ENCODE peak calls at places on chromosomes 5 and 9, in ten cellular contexts. M is pancreas, U is ovary, L is K562, G is tibial artery, F is psoas muscle, K is gastrocnemius medialis, Q is fibroblast of lung, H is SK-N-SH, W is A549. J is an unnamed sample.

GRCh38 chr5:40333459-40334241 is 346.1 kb upstream of the PTGER4 start:
- DNase-seq in L (no peak), K (no peak), F (no peak), Q (peak; percentile 8), U (no peak), W (no peak), G (no peak), H (no peak), M (no peak), J (no peak)

GRCh38 chr5:58715997-58716656 is 133.3 kb downstream of the RAB3C start:
- DNase-seq in K (no peak), F (no peak), U (no peak), M (no peak), H (no peak), Q (no peak), L (no peak), W (no peak), G (no peak), J (no peak)

GRCh38 chr9:97545507-97545906 is 44.0 kb downstream of the TMOD1 start:
- DNase-seq in W (no peak), M (no peak), Q (no peak), F (no peak), H (no peak), G (no peak), K (peak; percentile 36), L (no peak), U (no peak), J (no peak)

GRCh38 chr9:97853844-97854695 is 1.0 kb downstream of the FOXE1 start:
- DNase-seq in L (no peak), K (no peak), H (peak; percentile 78), Q (peak; percentile 28), W (peak; percentile 41), M (no peak), F (no peak), U (no peak), G (no peak), J (no peak)

GRCh38 chr5:171707441-171707790 is 78.2 kb upstream of the SMIM23 start:
- DNase-seq in W (no peak), H (no peak), K (no peak), L (no peak), M (no peak), F (no peak), Q (no peak), U (no peak), G (no peak), J (no peak)

GRCh38 chr5:751496-751895 is 33.0 kb downstream of the ZDHHC11B start:
- DNase-seq in K (no peak), G (no peak), F (no peak), U (no peak), M (peak; percentile 6), W (no peak), Q (no peak), H (peak; percentile 1), L (no peak), J (peak; percentile 3)

GRCh38 chr5:115243412-115243811 is 19.3 kb downstream of the PGGT1B start:
- DNase-seq in L (no peak), U (no peak), M (no peak), Q (peak; percentile 54), W (no peak), G (no peak), H (no peak), K (no peak), F (no peak), J (no peak)

GRCh38 chr5:170631471-170632195 is 127.8 kb downstream of the KCNIP1 start:
- DNase-seq in M (no peak), G (peak; percentile 71), H (peak; percentile 68), U (peak; percentile 27), K (no peak), L (peak; percentile 36), F (no peak), W (peak; percentile 74), Q (no peak), J (peak; percentile 43)

GRCh38 chr9:73962792-73963191 is 534.3 kb upstream of the RORB start:
- DNase-seq in F (no peak), L (no peak), H (no peak), W (no peak), Q (no peak), M (no peak), K (no peak), U (no peak), G (no peak), J (no peak)

DNA sequence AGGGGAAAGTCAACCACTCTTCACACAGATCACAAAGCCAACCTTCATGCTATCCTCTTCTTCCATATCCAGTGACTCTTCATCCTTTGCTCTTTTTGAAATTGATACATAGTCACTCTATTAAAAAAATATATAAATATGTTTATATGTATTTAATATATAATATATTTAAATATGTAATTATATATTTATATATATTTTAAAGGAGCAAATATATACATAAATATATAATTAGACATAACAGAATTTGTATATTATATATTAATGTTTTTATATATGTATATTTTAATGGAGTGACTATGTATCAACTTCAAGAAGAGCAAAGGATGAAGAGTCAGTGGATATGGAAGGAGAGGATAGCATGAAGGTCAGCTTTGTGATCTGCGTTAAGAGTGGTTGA is 374.9 kb downstream of the CDH9 start:
- DNase-seq in L (no peak), Q (no peak), G (no peak), H (no peak), W (no peak), M (no peak), F (no peak), K (no peak), U (no peak), J (no peak)
- H3K4me1 ChIP-seq in L (no peaks in the 10 kb centered on the region), Q (no peaks in the 10 kb centered on the region), G (no peaks in the 10 kb centered on the region), H (no peaks in the 10 kb centered on the region), W (no peaks in the 10 kb centered on the region), M (no peaks in the 10 kb centered on the region), F (no peaks in the 10 kb centered on the region), K (no peaks in the 10 kb centered on the region), U (no peaks in the 10 kb centered on the region), J (no peaks in the 10 kb centered on the region)

GRCh38 chr9:105444130-105444529 is 3.7 kb upstream of the FSD1L start:
- DNase-seq in U (no peak), G (no peak), L (no peak), W (no peak), M (no peak), K (no peak), H (no peak), F (no peak), Q (no peak), J (no peak)

GRCh38 chr9:105449081-105449480 is 1.2 kb downstream of the FSD1L start:
- DNase-seq in M (no peak), L (no peak), G (no peak), H (no peak), U (no peak), K (no peak), F (no peak), W (no peak), Q (no peak), J (no peak)

GRCh38 chr9:105447386-105447813 is 434 bp upstream of the FSD1L start:
- DNase-seq in L (no peak), Q (no peak), H (no peak), F (no peak), K (no peak), U (no peak), W (no peak), G (no peak), M (no peak), J (no peak)

GRCh38 chr9:105445203-105445881 is 2.5 kb upstream of the FSD1L start:
- DNase-seq in U (no peak), W (no peak), Q (no peak), K (peak; percentile 92), L (no peak), H (no peak), G (no peak), M (no peak), F (peak; percentile 83), J (no peak)

DNA sequence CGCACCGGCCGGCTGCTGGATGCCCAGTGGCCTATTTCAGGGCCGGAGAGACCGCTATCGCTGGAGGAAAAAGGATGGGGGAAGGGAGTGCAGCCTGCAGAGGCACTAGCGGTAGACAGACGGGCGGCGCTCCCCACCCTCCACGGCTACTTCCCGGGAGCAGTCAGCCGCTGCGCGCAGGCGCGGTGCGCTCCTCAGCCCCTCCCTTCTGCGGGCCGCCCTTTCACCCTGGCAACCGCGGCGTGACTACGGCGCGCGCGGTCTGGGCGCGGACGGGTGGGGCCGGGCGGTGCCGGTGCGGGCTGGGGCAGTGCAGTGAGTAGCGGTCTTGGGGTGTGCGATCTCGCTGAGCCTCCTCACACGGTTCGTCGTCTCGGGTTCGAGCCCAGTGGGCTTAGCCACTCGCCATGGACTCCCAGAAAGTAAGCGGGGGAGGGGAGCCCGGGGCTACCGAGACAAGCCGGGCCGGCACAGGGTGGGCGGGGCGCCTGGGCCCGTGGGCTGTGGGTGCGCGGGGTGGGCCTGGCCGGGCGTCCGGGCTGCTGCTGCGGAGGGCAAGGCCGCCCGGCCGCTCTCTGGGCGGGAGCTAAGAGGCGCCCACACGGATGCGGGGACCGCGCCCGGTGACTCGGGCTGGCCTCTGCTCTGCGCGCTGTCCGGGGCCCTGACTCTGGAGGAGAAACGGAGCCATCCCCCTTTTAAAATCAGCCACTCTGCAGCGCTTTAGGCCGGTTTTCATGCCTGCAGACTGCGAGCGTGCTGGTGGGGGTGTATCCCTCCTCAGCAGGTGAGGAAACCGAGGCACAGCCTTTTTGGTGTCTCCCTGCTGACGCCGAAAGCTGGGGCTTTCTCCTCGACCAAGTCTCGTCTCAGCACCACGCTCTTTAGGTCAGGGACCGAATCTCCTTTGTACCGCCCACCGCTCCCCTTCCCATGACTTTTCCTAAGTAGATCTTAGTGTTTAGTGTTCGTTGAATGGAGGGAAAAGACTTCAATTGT is at the start of gene FSD1L:
- DNase-seq in M (peak; percentile 93), U (peak; percentile 90), Q (peak; percentile 90), F (peak; percentile 97), G (peak; percentile 94), L (peak; percentile 95), W (peak; percentile 82), K (peak; percentile 94), H (peak; percentile 96), J (peak; percentile 96)
- TF ChIP-seq CTCF in M (no peak), U (no peak), Q (peak; percentile 33), F (peak; percentile 44), G (no peak), L (peak; percentile 39), W (no peak), K (no peak), H (peak; percentile 38), J (no peak)

DNA sequence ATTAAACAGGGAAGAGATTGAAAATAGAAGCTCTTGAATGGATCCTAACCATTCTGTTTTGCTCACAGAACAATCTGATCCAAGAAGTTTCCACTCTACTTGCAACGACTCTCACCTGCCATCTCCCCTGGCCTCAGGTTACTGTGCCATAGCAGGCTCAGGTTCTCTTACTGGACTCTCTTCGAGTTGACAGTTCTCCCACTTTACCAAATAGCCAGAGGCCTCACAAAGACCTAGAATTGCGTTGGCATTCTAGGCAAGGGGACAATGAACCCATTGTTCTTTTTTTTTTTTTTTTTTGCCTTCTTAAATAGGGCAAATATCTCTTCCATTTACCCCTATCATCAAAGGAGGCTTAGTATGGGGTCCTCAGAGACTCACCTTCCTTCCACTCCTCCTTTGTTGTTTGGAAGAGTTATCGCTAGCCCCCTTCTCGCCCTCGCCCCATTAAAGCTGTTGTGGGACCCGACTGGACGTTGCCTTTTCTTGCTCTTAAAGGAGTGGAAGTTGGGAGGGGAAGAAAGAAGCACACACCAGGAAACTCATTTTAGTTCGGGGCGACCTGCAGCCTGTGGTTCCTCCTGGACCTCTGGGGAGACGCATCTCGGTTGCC is 688 bp upstream of the PLPPR1 start:
- DNase-seq in F (no peak), L (no peak), H (no peak), K (no peak), G (no peak), Q (no peak), U (no peak), M (no peak), W (no peak), J (no peak)
- H3K9me3 ChIP-seq in F (no peaks in the 10 kb centered on the region), L (no peaks in the 10 kb centered on the region), H (no peaks in the 10 kb centered on the region), K (no peaks in the 10 kb centered on the region), G (no peaks in the 10 kb centered on the region), Q (no peaks in the 10 kb centered on the region), U (no peaks in the 10 kb centered on the region), M (no peaks in the 10 kb centered on the region), W (no peaks in the 10 kb centered on the region), J (no peaks in the 10 kb centered on the region)

GRCh38 chr9:123337971-123338370 is 18.0 kb upstream of the CRB2 start:
- DNase-seq in L (no peak), W (no peak), F (no peak), H (no peak), K (no peak), G (no peak), U (no peak), M (no peak), Q (no peak), J (peak; percentile 81)
- H3K4me1 ChIP-seq in L (peaks cover 40% of the 10 kb centered on the region), W (no peaks in the 10 kb centered on the region), F (no peaks in the 10 kb centered on the region), H (peaks cover 7% of the 10 kb centered on the region), K (peaks cover 5% of the 10 kb centered on the region), G (peaks cover 5% of the 10 kb centered on the region), U (peaks cover 2% of the 10 kb centered on the region), M (no peaks in the 10 kb centered on the region), Q (no peaks in the 10 kb centered on the region), J (peaks cover 32% of the 10 kb centered on the region)

J was measured in Peyer's patch.